ENCODE peak calls at places on chromosomes 13 and 19, in five cellular contexts. Z is right atrium auricular region, X is heart left ventricle, E is tibial nerve, L is PC-9. Q is an unnamed sample.

GRCh38 chr19:13784731-13785452 is 10.4 kb upstream of the ZSWIM4 start:
- DNase-seq in Z (peak), X (peak), E (peak), L (peak), Q (no peak)

GRCh38 chr13:97256343-97256783 is 34.2 kb downstream of the MBNL2 start:
- DNase-seq in Z (no peak), X (no peak), E (no peak), L (peak), Q (no peak)

GRCh38 chr13:111664060-111664459 is 343.6 kb downstream of the TEX29 start:
- DNase-seq in Z (no peak), X (peak), E (no peak), L (no peak), Q (no peak)

GRCh38 chr13:93023929-93024328 is 202.7 kb upstream of the GPC6 start:
- DNase-seq in Z (no peak), X (no peak), E (no peak), L (no peak), Q (no peak)

GRCh38 chr13:52156724-52157251 is 2.6 kb downstream of the NEK3 start:
- DNase-seq in Z (no peak), X (no peak), E (no peak), L (no peak), Q (no peak)

GRCh38 chr13:40549500-40550094 is 116.8 kb downstream of the FOXO1 start:
- DNase-seq in Z (peak), X (no peak), E (no peak), L (no peak), Q (no peak)

GRCh38 chr19:4722671-4723464 is 774 bp downstream of the DPP9 start:
- DNase-seq in Z (no peak), X (no peak), E (no peak), L (no peak), Q (no peak)

GRCh38 chr19:12603714-12604113 is 6.9 kb downstream of the ZNF490 start:
- DNase-seq in Z (no peak), X (no peak), E (no peak), L (no peak), Q (no peak)

GRCh38 chr19:42440357-42441046 is 2.2 kb downstream of the CXCL17 start:
- DNase-seq in Z (peak), X (peak), E (peak), L (peak), Q (no peak)

GRCh38 chr19:1446713-1447564 is 3.0 kb upstream of the APC2 start:
- DNase-seq in Z (no peak), X (no peak), E (no peak), L (no peak), Q (no peak)

GRCh38 chr19:46580247-46580646 is 20.9 kb upstream of the CALM3 start:
- DNase-seq in Z (no peak), X (no peak), E (no peak), L (no peak), Q (no peak)

GRCh38 chr19:44746946-44747738 is 1.4 kb upstream of the BCL3 start:
- DNase-seq in Z (peak), X (peak), E (peak), L (peak), Q (peak)

GRCh38 chr19:35027851-35028599 is 2.2 kb upstream of the SCN1B start:
- DNase-seq in Z (no peak), X (no peak), E (no peak), L (peak), Q (no peak)

GRCh38 chr19:37983916-37984315 is 76.9 kb downstream of the SIPA1L3 start:
- DNase-seq in Z (no peak), X (no peak), E (no peak), L (no peak), Q (no peak)

GRCh38 chr19:15562861-15563260 is 52.2 kb upstream of the CYP4F8 start:
- DNase-seq in Z (no peak), X (no peak), E (no peak), L (peak), Q (no peak)

GRCh38 chr19:21568816-21569496 is 63.6 kb downstream of the ZNF429 start:
- DNase-seq in Z (peak), X (peak), E (peak), L (peak), Q (peak)

GRCh38 chr19:13841339-13842293 is 35.3 kb upstream of the NANOS3 start:
- DNase-seq in Z (no peak), X (peak), E (peak), L (no peak), Q (no peak)

GRCh38 chr13:76723551-76724232 is 162.5 kb downstream of the KCTD12 start:
- DNase-seq in Z (no peak), X (peak), E (no peak), L (no peak), Q (no peak)

GRCh38 chr19:5131866-5132561 is 163.1 kb downstream of the KDM4B start:
- DNase-seq in Z (no peak), X (no peak), E (no peak), L (peak), Q (peak)

GRCh38 chr13:75685239-75685697 is 49.1 kb downstream of the LMO7 start:
- DNase-seq in Z (no peak), X (no peak), E (no peak), L (peak), Q (peak)

GRCh38 chr13:98521461-98521860 is 55.4 kb downstream of the STK24 start:
- DNase-seq in Z (no peak), X (no peak), E (no peak), L (no peak), Q (no peak)

GRCh38 chr13:99442273-99442895 is 58.9 kb upstream of the TM9SF2 start:
- DNase-seq in Z (no peak), X (no peak), E (peak), L (peak), Q (no peak)

GRCh38 chr13:52141299-52141698 is 12.4 kb upstream of the NEK5 start:
- DNase-seq in Z (no peak), X (no peak), E (no peak), L (no peak), Q (no peak)

GRCh38 chr13:59318320-59318930 is 845.3 kb downstream of the DIAPH3 start:
- DNase-seq in Z (peak), X (peak), E (peak), L (peak), Q (no peak)

GRCh38 chr13:34943675-34944634 is 1.9 kb downstream of the NBEA start:
- DNase-seq in Z (no peak), X (no peak), E (no peak), L (no peak), Q (no peak)

GRCh38 chr13:40592035-40592434 is 74.4 kb downstream of the FOXO1 start:
- DNase-seq in Z (no peak), X (no peak), E (no peak), L (no peak), Q (no peak)

GRCh38 chr13:110322126-110322827 is 15.2 kb downstream of the COL4A2 start:
- DNase-seq in Z (peak), X (no peak), E (no peak), L (no peak), Q (no peak)

GRCh38 chr13:110323172-110323851 is 16.2 kb downstream of the COL4A2 start:
- DNase-seq in Z (peak), X (no peak), E (no peak), L (no peak), Q (no peak)

GRCh38 chr13:110326263-110326904 is 19.3 kb downstream of the COL4A2 start:
- DNase-seq in Z (peak), X (peak), E (no peak), L (no peak), Q (no peak)

GRCh38 chr13:110322828-110323171 is 15.7 kb downstream of the COL4A2 start:
- DNase-seq in Z (peak), X (no peak), E (no peak), L (no peak), Q (no peak)

DNA sequence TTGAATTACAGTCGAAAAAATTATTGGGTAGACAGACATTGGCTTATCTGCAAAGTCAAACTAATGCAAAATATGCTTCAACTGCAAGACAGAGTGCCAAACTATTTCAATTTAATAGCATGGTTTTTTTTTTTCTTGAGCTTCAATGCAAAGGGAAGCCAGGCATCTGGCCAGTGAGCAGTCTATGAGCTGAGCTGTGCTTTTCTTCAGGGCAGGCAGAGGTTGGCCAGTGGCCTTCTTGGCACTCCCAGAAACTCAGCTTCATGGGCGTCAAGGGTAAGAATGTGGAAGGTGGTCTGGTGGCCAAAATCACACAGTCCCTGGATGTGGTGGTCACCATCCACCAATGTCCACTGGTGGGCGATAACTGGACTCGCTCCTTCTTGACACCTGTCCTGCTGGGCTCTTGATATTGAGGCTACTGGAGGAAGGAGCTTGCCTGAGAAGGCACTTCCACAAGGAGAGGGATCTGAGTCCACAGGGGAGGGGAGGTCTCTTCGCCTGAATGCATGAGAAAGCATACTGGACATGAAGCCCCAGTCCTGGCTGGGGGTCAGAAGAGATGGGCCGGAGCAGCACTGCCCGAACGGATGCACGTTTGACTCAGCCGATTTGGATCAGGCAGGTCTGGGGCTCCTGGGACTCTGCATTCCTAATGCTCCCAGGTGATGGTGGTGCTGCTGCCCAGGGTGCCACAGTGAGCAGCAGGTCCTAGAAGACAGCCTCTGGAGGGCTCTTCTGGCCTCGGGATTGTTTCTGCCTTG is 17.1 kb downstream of the COL4A2 start:
- DNase-seq in Z (peak), X (no peak), E (no peak), L (no peak), Q (no peak)
- H3K27ac ChIP-seq in Z (no peak), X (peak), E (peak), L (no peak), Q (no peak)

DNA sequence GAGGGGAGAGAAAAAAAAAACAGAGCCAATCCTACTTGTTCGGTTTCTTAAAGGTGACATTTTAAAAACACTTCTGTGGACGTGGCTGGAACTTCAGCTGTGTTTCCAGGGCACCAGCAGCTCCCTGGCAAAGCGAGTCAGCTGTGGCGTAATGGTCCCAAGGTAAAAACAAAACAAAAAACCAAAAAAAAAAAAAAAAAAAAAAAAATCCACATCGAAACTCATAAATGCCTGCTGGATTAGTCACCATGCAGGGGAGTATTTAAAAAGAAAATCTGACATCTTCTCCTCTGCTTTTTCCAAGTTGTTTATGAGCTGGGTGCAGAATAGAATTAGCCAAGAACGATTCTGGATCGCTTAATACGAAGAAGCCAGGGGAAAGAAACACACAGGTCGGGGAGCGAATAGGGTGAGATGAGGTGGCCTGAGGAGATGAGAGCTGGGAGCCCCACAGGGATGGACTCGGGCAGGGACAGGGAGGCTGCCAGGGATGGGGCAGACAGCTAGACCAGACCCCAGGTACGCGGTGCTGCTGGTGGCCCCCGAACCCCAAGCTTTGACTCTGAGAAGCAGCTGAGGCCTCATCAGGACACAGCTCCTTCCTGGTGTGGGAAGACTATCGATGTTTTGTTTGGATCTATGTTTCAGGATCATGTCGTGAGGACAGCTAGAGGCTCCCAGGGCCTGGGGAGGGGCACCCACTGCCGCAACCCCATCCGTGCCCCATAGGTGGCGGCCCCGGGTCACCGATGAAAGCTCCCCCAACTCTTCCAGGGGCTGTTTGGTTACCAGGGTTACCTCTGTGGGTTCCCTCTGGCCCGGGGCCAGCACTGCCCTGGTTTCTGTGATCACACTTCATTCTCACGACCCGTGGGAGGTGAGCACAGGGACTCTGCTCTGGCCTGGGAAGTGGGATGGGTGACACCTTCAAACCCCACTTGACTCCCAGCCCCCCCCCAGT is 3.1 kb upstream of the CTXN1 start:
- DNase-seq in Z (no peak), X (no peak), E (peak), L (peak), Q (peak)
- H3K27ac ChIP-seq in Z (peak), X (peak), E (peak), L (peak), Q (peak)

GRCh38 chr19:2503521-2504109 is 27.7 kb downstream of the GADD45B start:
- DNase-seq in Z (no peak), X (no peak), E (no peak), L (peak), Q (no peak)
- H3K27ac ChIP-seq in Z (no peak), X (no peak), E (no peak), L (peak), Q (peak)

GRCh38 chr13:46655727-46656180 is 102.8 kb downstream of the LRCH1 start:
- DNase-seq in Z (no peak), X (no peak), E (no peak), L (peak), Q (no peak)
- H3K27ac ChIP-seq in Z (peak), X (peak), E (peak), L (no peak), Q (no peak)

GRCh38 chr13:103515410-103515809 is 449.2 kb upstream of the SLC10A2 start:
- DNase-seq in Z (no peak), X (no peak), E (no peak), L (no peak), Q (no peak)
- H3K27ac ChIP-seq in Z (no peak), X (no peak), E (no peak), L (no peak), Q (no peak)